ENCODE peak calls at places on chromosomes 16 and 17, in seven cellular contexts. T is tibial artery, L is adrenal gland, H is neuronal stem cell, N is A549, V is psoas muscle, M is heart right ventricle. C is an unnamed sample. For H3K9me3, the result is how much of the 10 kb centered on the place peaks cover.

GRCh38 chr17:9360610-9361571 is 214.7 kb downstream of the STX8 start:
- DNase-seq in L (peak), N (peak), T (peak), V (peak), M (peak), H (no peak), C (no peak)

GRCh38 chr17:61403846-61404701 is 4.4 kb downstream of the TBX2 start:
- DNase-seq in V (no peak), N (no peak), M (no peak), L (no peak), H (no peak), T (no peak), C (no peak)

GRCh38 chr17:65677932-65678331 is 116.5 kb upstream of the AXIN2 start:
- DNase-seq in H (no peak), T (no peak), N (no peak), M (no peak), L (no peak), V (no peak), C (no peak)

GRCh38 chr16:64910351-64910750 is 211.5 kb downstream of the CDH11 start:
- DNase-seq in L (peak), H (no peak), V (peak), M (peak), N (peak), T (peak), C (peak)

GRCh38 chr16:57239089-57239488 is 6.0 kb upstream of the ARL2BP start:
- DNase-seq in L (no peak), M (no peak), N (no peak), T (no peak), V (no peak), H (no peak), C (no peak)

GRCh38 chr17:60559659-60559994 is 33.6 kb upstream of the APPBP2 start:
- DNase-seq in T (no peak), V (no peak), N (no peak), M (no peak), H (no peak), L (no peak), C (no peak)

GRCh38 chr17:70074991-70075390 is at the start of gene KCNJ16:
- DNase-seq in H (no peak), L (no peak), V (no peak), T (no peak), M (no peak), N (peak), C (no peak)

GRCh38 chr16:48421741-48422140 is 36.5 kb upstream of the SIAH1 start:
- DNase-seq in H (no peak), T (no peak), L (no peak), N (no peak), V (no peak), M (no peak), C (no peak)

GRCh38 chr17:78862073-78863023 is 21.7 kb upstream of the USP36 start:
- DNase-seq in M (peak), V (peak), L (peak), T (peak), N (peak), H (no peak), C (peak)

GRCh38 chr17:8941520-8941919 is 24.0 kb downstream of the PIK3R5 start:
- DNase-seq in L (no peak), V (no peak), M (no peak), H (no peak), N (no peak), T (no peak), C (no peak)

GRCh38 chr17:10610821-10611323 is 46.2 kb downstream of the MYH3 start:
- DNase-seq in L (no peak), V (no peak), H (no peak), T (no peak), M (no peak), N (no peak), C (no peak)

GRCh38 chr17:83160443-83161297 is 81.3 kb downstream of the METRNL start:
- DNase-seq in H (no peak), L (no peak), T (no peak), M (no peak), N (no peak), V (no peak), C (no peak)

GRCh38 chr16:69410285-69410990 is 14.0 kb upstream of the CYB5B start:
- DNase-seq in L (peak), V (no peak), H (no peak), T (no peak), N (peak), M (no peak), C (no peak)

GRCh38 chr16:11557811-11558210 is 28.9 kb downstream of the LITAF start:
- DNase-seq in T (no peak), V (no peak), M (peak), N (no peak), H (no peak), L (no peak), C (peak)

GRCh38 chr17:2795412-2796163 is 650 bp upstream of the RAP1GAP2 start:
- DNase-seq in L (no peak), T (no peak), H (no peak), V (no peak), M (no peak), N (no peak), C (no peak)

GRCh38 chr17:67456889-67457288 is 79.8 kb downstream of the PITPNC1 start:
- DNase-seq in T (no peak), V (no peak), H (no peak), N (no peak), L (no peak), M (no peak), C (no peak)

GRCh38 chr16:64356267-64356666 is 765.6 kb downstream of the CDH11 start:
- DNase-seq in M (no peak), N (peak), L (no peak), V (no peak), H (no peak), T (no peak), C (no peak)

GRCh38 chr17:3913531-3914318 is 2.5 kb downstream of the P2RX1 start:
- DNase-seq in L (peak), M (peak), T (peak), N (peak), V (peak), H (peak), C (peak)

GRCh38 chr17:77738666-77739531 is 219.6 kb upstream of the TNRC6C start:
- DNase-seq in L (peak), T (peak), N (no peak), H (no peak), M (peak), V (no peak), C (peak)

GRCh38 chr17:79986441-79987186 is 49.1 kb downstream of the TBC1D16 start:
- DNase-seq in N (no peak), M (peak), H (no peak), V (no peak), L (peak), T (peak), C (peak)

GRCh38 chr16:89131783-89132182 is 38.1 kb downstream of the ACSF3 start:
- DNase-seq in N (no peak), V (no peak), L (no peak), T (no peak), H (no peak), M (no peak), C (no peak)

GRCh38 chr17:64282753-64283080 is 19.7 kb upstream of the TEX2 start:
- DNase-seq in H (no peak), M (no peak), T (no peak), N (no peak), V (no peak), L (no peak), C (no peak)

GRCh38 chr16:86044241-86044671 is 145.3 kb downstream of the IRF8 start:
- DNase-seq in M (no peak), L (no peak), T (peak), H (peak), N (peak), V (peak), C (peak)

GRCh38 chr17:80260791-80261158 is at the start of gene RNF213:
- DNase-seq in M (peak), T (peak), L (peak), N (no peak), H (peak), V (peak), C (peak)

GRCh38 chr16:23518435-23518891 is 8.2 kb upstream of the GGA2 start:
- DNase-seq in L (no peak), T (no peak), V (no peak), N (no peak), H (no peak), M (no peak), C (no peak)

GRCh38 chr16:15952265-15952711 is 2.9 kb downstream of the ABCC1 start:
- DNase-seq in V (no peak), T (peak), N (no peak), H (no peak), L (peak), M (peak), C (no peak)

GRCh38 chr16:3549906-3550305 is 27.3 kb downstream of the NLRC3 start:
- DNase-seq in V (no peak), N (no peak), H (no peak), L (no peak), T (no peak), M (no peak), C (no peak)

GRCh38 chr16:75589301-75589700 is 23.1 kb downstream of the GABARAPL2 start:
- DNase-seq in H (no peak), L (no peak), T (peak), M (peak), N (no peak), V (peak), C (peak)

GRCh38 chr17:59800530-59800942 is 92.2 kb downstream of the TUBD1 start:
- DNase-seq in V (no peak), N (peak), H (no peak), L (no peak), M (no peak), T (no peak), C (no peak)

GRCh38 chr16:57424599-57424998 is 20.0 kb downstream of the CCL17 start:
- DNase-seq in L (no peak), M (peak), T (no peak), N (no peak), V (no peak), H (no peak), C (no peak)

GRCh38 chr17:6170349-6170748 is 100.2 kb downstream of the WSCD1 start:
- DNase-seq in L (no peak), N (no peak), V (no peak), T (no peak), M (no peak), H (no peak), C (no peak)

GRCh38 chr16:75289189-75289588 is 37.8 kb upstream of the BCAR1 start:
- DNase-seq in M (peak), T (no peak), V (no peak), L (no peak), N (no peak), H (no peak), C (no peak)

GRCh38 chr17:83094291-83094690 is 14.9 kb downstream of the METRNL start:
- DNase-seq in M (no peak), L (no peak), V (no peak), T (no peak), H (no peak), N (no peak), C (no peak)

DNA sequence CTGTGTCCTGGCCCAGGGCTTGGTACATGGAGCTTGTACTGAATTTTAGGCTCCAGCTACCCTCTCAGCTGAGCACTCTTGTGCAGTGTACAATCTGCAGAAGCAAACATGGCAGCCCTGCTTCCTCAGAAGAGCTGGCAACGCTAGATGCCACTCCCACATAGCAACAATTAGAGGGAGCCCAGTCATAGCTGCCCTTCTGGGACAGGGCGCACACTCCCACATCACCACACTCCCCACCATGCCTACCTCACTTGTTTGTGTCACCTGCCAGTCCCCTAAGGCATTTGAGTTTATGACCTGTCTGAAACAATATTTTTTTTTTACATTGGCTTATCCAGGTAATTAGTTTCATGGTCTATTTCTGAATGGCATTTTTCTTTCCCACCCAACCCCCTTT is 72.3 kb downstream of the C17orf67 start:
- DNase-seq in H (no peak), V (no peak), T (no peak), M (no peak), L (no peak), N (no peak), C (no peak)
- H3K9me3 ChIP-seq in H (under half), V (under half), T (under half), M (under half), L (under half), N (under half), C (under half)

GRCh38 chr16:80974649-80975376 is 31.9 kb downstream of the CMC2 start:
- DNase-seq in M (no peak), N (peak), V (no peak), L (no peak), H (no peak), T (no peak), C (no peak)

GRCh38 chr16:80969114-80969484 is 37.6 kb downstream of the CMC2 start:
- DNase-seq in V (no peak), H (no peak), N (no peak), L (no peak), M (no peak), T (no peak), C (no peak)

GRCh38 chr16:80973991-80974390 is 32.7 kb downstream of the CMC2 start:
- DNase-seq in M (no peak), T (no peak), V (no peak), H (no peak), N (no peak), L (no peak), C (no peak)

GRCh38 chr16:80972611-80973010 is 34.1 kb downstream of the CMC2 start:
- DNase-seq in L (no peak), H (no peak), V (no peak), M (no peak), N (no peak), T (no peak), C (no peak)

DNA sequence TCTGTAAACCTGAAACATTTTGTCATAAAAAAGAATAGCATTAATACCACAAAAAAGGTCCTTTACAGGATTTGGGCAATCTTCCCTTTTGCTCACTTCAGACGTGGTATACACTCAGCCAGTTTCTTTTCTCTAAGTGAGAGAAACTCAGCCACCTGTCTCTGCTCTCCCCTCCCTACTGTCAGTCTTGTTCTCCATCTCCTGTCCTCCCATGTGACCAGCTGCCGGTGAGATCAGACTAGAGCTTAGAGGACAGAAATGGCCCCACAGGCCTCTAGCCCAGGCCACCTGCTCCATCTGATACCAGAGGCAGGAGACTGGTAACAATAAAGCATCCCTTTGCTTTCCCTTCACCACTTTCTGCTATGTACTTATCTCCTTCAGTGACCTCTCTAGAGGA is 34.9 kb downstream of the CMC2 start:
- DNase-seq in H (no peak), N (no peak), T (no peak), L (no peak), V (no peak), M (no peak), C (no peak)
- H3K27ac ChIP-seq in H (no peak), N (no peak), T (no peak), L (no peak), V (no peak), M (no peak), C (no peak)

DNA sequence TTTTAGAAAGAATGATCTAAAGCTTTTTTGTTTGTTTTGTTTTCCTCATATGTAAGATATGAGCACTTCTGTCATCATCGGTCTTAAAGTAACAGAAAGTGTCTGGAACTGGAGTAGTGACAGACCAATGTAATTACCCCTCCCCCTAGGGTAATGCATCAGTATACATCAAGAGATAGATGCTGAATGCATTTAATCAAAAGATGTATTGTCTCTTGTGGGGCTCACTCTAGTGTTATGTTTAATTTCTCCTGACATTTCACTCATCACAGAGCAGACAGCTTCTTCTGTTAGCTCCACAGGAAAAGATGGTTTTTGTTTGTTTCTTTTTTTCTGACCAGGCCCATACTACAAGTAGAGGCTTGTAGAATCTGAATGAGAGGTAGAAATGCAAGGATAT is 168.7 kb upstream of the C17orf78 start:
- DNase-seq in V (no peak), T (no peak), L (no peak), M (no peak), H (no peak), N (no peak), C (no peak)
- H3K9me3 ChIP-seq in V (under half), T (under half), L (under half), M (under half), H (under half), N (under half), C (under half)

GRCh38 chr17:1504866-1505265 is 11.5 kb downstream of the INPP5K start:
- DNase-seq in L (no peak), T (no peak), H (no peak), M (no peak), V (no peak), N (no peak), C (no peak)
- H3K27ac ChIP-seq in L (no peak), T (no peak), H (no peak), M (no peak), V (no peak), N (no peak), C (no peak)

GRCh38 chr16:83945587-83945986 is 7.5 kb upstream of the OSGIN1 start:
- DNase-seq in T (no peak), H (no peak), L (no peak), N (no peak), M (no peak), V (no peak), C (no peak)
- H3K9me3 ChIP-seq in T (under half), H (under half), L (under half), N (under half), M (under half), V (under half), C (under half)

DNA sequence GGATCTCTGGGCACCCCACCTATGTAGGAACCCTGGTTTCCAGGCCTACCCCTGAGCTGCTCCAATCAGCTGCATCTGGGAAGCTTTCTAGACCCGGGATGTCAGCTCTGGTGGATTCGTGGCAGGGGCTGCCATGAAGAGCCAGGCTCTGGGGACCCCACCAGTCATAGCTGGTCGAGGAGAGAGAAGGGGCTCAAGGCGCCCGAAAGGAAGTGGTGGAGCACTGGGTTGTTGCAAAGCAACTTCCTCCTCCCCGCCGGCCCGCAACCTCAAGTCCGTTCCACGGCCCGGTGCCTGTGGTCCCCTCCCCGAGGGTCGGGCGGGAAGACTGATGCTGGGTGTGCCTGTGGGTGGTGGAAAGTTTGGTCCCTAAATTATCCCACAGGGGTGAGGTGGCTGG is 10.2 kb downstream of the TBKBP1 start:
- DNase-seq in H (no peak), V (no peak), M (no peak), T (no peak), L (no peak), N (no peak), C (no peak)
- H3K27ac ChIP-seq in H (no peak), V (no peak), M (no peak), T (no peak), L (no peak), N (no peak), C (no peak)

GRCh38 chr16:35440875-35441274 is 1981.5 kb downstream of the TP53TG3F start:
- DNase-seq in L (no peak), V (no peak), H (no peak), M (no peak), T (no peak), N (no peak), C (no peak)
- H3K9me3 ChIP-seq in L (under half), V (under half), H (under half), M (under half), T (under half), N (under half), C (under half)

DNA sequence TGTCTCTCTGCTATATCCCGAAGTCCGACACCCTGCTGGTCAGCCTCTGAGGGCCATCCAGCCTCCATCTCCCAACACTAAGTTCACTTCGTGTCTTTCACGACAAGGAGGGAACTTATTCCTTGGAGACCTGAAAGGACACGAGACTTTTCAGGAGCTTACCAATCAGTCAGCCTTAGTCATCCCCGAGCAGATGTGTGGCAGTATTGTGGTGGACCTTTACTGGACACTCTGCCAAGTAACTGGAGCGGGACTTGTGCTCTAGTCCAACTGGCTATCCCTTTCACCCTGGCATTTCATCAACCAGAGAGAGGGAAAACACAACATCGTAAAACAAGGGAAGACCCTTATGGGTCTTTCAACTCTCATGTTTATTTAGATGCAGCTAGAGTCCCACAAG is 87.1 kb downstream of the EMP2 start:
- DNase-seq in H (no peak), L (no peak), N (no peak), M (no peak), V (no peak), T (no peak), C (no peak)
- H3K27ac ChIP-seq in H (no peak), L (no peak), N (no peak), M (no peak), V (no peak), T (no peak), C (no peak)

GRCh38 chr16:35911899-35912298 is 2452.5 kb downstream of the TP53TG3F start:
- DNase-seq in L (no peak), N (no peak), M (no peak), H (no peak), V (no peak), T (no peak), C (no peak)

GRCh38 chr16:35908152-35908551 is 2448.7 kb downstream of the TP53TG3F start:
- DNase-seq in T (no peak), M (no peak), N (no peak), L (no peak), V (no peak), H (no peak), C (no peak)

GRCh38 chr16:35908942-35909341 is 2449.5 kb downstream of the TP53TG3F start:
- DNase-seq in V (no peak), H (no peak), T (no peak), M (no peak), N (peak), L (no peak), C (no peak)

GRCh38 chr16:35910409-35910808 is 2451.0 kb downstream of the TP53TG3F start:
- DNase-seq in H (no peak), T (no peak), L (no peak), N (no peak), V (no peak), M (no peak), C (no peak)

DNA sequence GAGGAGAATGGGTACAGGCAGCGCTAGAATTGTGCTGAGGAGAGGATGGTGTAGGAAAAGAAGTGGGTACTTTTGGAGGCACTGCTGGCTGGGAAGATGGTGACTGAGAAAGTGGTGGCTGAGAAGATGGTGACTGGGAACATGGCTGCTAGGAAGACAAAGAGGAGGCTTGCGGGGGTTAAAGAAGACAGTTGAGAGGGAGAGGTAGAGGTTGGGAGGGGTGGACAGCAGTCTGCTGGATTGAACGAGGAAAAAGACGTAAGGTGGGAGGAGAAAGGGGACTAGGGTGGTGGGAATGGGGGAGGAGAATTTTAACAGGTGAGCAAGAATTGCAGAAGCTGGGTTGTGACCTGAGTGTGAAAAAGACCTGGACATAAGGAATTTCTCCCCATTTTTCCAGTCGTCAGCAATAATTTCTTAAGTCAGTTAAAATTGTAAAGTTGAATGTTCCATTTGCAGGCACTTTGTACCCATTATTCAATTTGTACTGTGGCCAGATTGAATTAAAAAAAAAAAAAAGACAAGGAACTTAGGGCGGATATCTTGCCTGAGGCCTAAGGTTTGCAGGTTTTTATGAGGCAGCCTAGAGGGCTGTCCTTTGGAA is 2450.0 kb downstream of the TP53TG3F start:
- DNase-seq in V (no peak), H (no peak), M (no peak), N (no peak), L (no peak), T (no peak), C (no peak)
- H3K9me3 ChIP-seq in V (under half), H (under half), M (under half), N (under half), L (under half), T (under half), C (under half)